ENCODE peak calls at places on chromosome 11, in five cellular contexts. L is amniotic stem cell; M is B cell; Q is CD8-positive, alpha-beta memory T cell; E is Kasumi-1. X is an unnamed sample.

GRCh38 chr11:110379936-110380335 is 49.8 kb upstream of the FDX1 start:
- DNase-seq in Q (no peak), E (no peak), L (no peak), M (no peak), X (no peak)

GRCh38 chr11:124725719-124726105 is 14.0 kb upstream of the NRGN start:
- DNase-seq in E (peak; percentile 84), L (no peak), M (no peak), Q (no peak), X (no peak)

GRCh38 chr11:118438314-118438931 is 2.1 kb downstream of the KMT2A start:
- DNase-seq in Q (peak; percentile 37), E (peak; percentile 85), L (peak; percentile 82), M (peak; percentile 58), X (peak; percentile 71)

GRCh38 chr11:116851631-116852030 is 14.2 kb upstream of the APOA1 start:
- DNase-seq in Q (peak; percentile 40), M (no peak), L (no peak), E (peak; percentile 77), X (peak; percentile 55)

GRCh38 chr11:47589103-47589502 is 2.6 kb downstream of the FAM180B start:
- DNase-seq in Q (no peak), L (no peak), E (no peak), M (no peak), X (no peak)

GRCh38 chr11:1260023-1260501 is 37.2 kb downstream of the MUC5B start:
- DNase-seq in Q (peak; percentile 13), L (no peak), M (no peak), E (no peak), X (no peak)

GRCh38 chr11:99671808-99672409 is 651.2 kb downstream of the CNTN5 start:
- DNase-seq in M (no peak), E (no peak), Q (no peak), L (no peak), X (no peak)

GRCh38 chr11:44651535-44652130 is 75.1 kb upstream of the TSPAN18 start:
- DNase-seq in Q (no peak), L (no peak), E (no peak), M (peak; percentile 48), X (no peak)

GRCh38 chr11:45722144-45722543 is 56.7 kb upstream of the CHST1 start:
- DNase-seq in Q (no peak), L (no peak), M (no peak), E (no peak), X (no peak)

GRCh38 chr11:134751161-134751560 is 339.1 kb upstream of the B3GAT1 start:
- DNase-seq in Q (no peak), M (no peak), E (no peak), L (no peak), X (no peak)

GRCh38 chr11:10379433-10379832 is 74.6 kb downstream of the ADM start:
- DNase-seq in M (no peak), Q (no peak), E (no peak), L (peak; percentile 44), X (no peak)

GRCh38 chr11:21838422-21838821 is 354.5 kb upstream of the ANO5 start:
- DNase-seq in E (no peak), L (no peak), Q (no peak), M (no peak), X (no peak)

GRCh38 chr11:45168366-45169130 is 22.1 kb downstream of the PRDM11 start:
- DNase-seq in M (no peak), L (no peak), Q (no peak), E (no peak), X (no peak)

GRCh38 chr11:66002648-66003225 is 434 bp downstream of the BANF1 start:
- DNase-seq in E (no peak), L (no peak), M (no peak), Q (peak; percentile 65), X (no peak)

GRCh38 chr11:121383726-121384125 is 68.4 kb upstream of the SORL1 start:
- DNase-seq in L (no peak), Q (no peak), M (no peak), E (no peak), X (no peak)

GRCh38 chr11:12810497-12810896 is 136.3 kb downstream of the TEAD1 start:
- DNase-seq in Q (no peak), M (no peak), L (no peak), E (no peak), X (no peak)

GRCh38 chr11:67303989-67304411 is 670 bp downstream of the SSH3 start:
- DNase-seq in L (no peak), E (no peak), Q (no peak), M (peak; percentile 23), X (no peak)

GRCh38 chr11:86931965-86932332 is 23.2 kb downstream of the FZD4 start:
- DNase-seq in M (no peak), L (no peak), E (no peak), Q (no peak), X (no peak)

GRCh38 chr11:6571434-6572008 is 31.9 kb downstream of the RRP8 start:
- DNase-seq in E (no peak), L (no peak), M (no peak), Q (no peak), X (no peak)

GRCh38 chr11:118610773-118611432 is 3.5 kb downstream of the PHLDB1 start:
- DNase-seq in L (peak; percentile 32), Q (peak; percentile 82), E (peak; percentile 34), M (peak; percentile 73), X (peak; percentile 79)

GRCh38 chr11:109197656-109198055 is 224.3 kb upstream of the C11orf87 start:
- DNase-seq in L (no peak), M (no peak), E (peak; percentile 22), Q (no peak), X (no peak)

GRCh38 chr11:114477946-114478537 is 38.8 kb downstream of the REXO2 start:
- DNase-seq in Q (no peak), L (no peak), M (no peak), E (no peak), X (no peak)

GRCh38 chr11:44190883-44191230 is 95.4 kb downstream of the EXT2 start:
- DNase-seq in Q (no peak), M (no peak), E (no peak), L (no peak), X (no peak)

GRCh38 chr11:119422505-119423416 is at the start of gene THY1:
- DNase-seq in Q (no peak), M (no peak), L (peak; percentile 56), E (peak; percentile 7), X (no peak)

GRCh38 chr11:30346068-30346688 is 23.3 kb downstream of the ARL14EP start:
- DNase-seq in Q (no peak), L (no peak), M (no peak), E (peak; percentile 51), X (peak; percentile 30)